ENCODE peak calls at places on chromosomes 12 and 14, in seven cellular contexts. L is fibroblast of lung; W is BJ; C is stimulated activated CD4-positive, alpha-beta T cell treated with anti-CD3 and anti-CD28 coated beads, Interleukin-15, amount 100 ng/mL, for 1 hour; V is GM13976; A is ACHN; P is A549. U is an unnamed sample.

GRCh38 chr14:24576178-24576577 is at the start of gene CTSG:
- DNase-seq in V (no peak), W (no peak), A (no peak), C (no peak), L (no peak), P (no peak), U (no peak)

GRCh38 chr12:51048601-51049369 is 658 bp downstream of the LETMD1 start:
- DNase-seq in L (no peak), A (peak), V (no peak), C (no peak), W (no peak), P (no peak), U (no peak)

GRCh38 chr14:70987042-70987441 is 79.8 kb downstream of the PCNX1 start:
- DNase-seq in V (no peak), C (no peak), W (no peak), P (no peak), A (no peak), L (peak), U (no peak)

GRCh38 chr14:93999573-93999972 is 2.5 kb downstream of the CCDC197 start:
- DNase-seq in C (no peak), P (no peak), V (no peak), L (no peak), A (no peak), W (no peak), U (no peak)

GRCh38 chr12:109951751-109952150 is 44.4 kb downstream of the GIT2 start:
- DNase-seq in V (no peak), P (no peak), C (no peak), W (no peak), A (peak), L (peak), U (peak)

GRCh38 chr14:56217380-56218045 is 99.3 kb downstream of the PELI2 start:
- DNase-seq in C (no peak), L (no peak), A (no peak), W (no peak), V (no peak), P (no peak), U (no peak)

GRCh38 chr14:23360496-23360895 is 4.5 kb downstream of the EFS start:
- DNase-seq in L (no peak), A (no peak), W (no peak), P (peak), C (no peak), V (no peak), U (peak)

GRCh38 chr14:65168840-65169239 is 66.5 kb upstream of the MAX start:
- DNase-seq in P (no peak), C (no peak), W (no peak), A (no peak), V (no peak), L (no peak), U (no peak)

GRCh38 chr12:18224745-18225144 is 36.6 kb upstream of the PIK3C2G start:
- DNase-seq in W (no peak), A (peak), V (peak), L (peak), C (no peak), P (peak), U (no peak)

GRCh38 chr12:132423251-132424117 is 66.5 kb upstream of the FBRSL1 start:
- DNase-seq in L (no peak), W (no peak), A (no peak), P (peak), C (no peak), V (no peak), U (no peak)

GRCh38 chr14:74503256-74503972 is 9.8 kb downstream of the ISCA2 start:
- DNase-seq in L (no peak), P (no peak), C (no peak), W (no peak), A (no peak), V (no peak), U (no peak)

GRCh38 chr14:99267871-99268775 is 3.9 kb downstream of the BCL11B start:
- DNase-seq in C (no peak), V (no peak), W (no peak), L (no peak), A (no peak), P (no peak), U (no peak)

GRCh38 chr12:29389295-29389919 is 8.4 kb upstream of the ERGIC2 start:
- DNase-seq in L (no peak), P (no peak), W (no peak), C (no peak), V (no peak), A (no peak), U (no peak)

GRCh38 chr14:75980856-75981255 is 939 bp downstream of the TGFB3 start:
- DNase-seq in A (no peak), L (no peak), C (no peak), V (no peak), W (no peak), P (no peak), U (no peak)

GRCh38 chr12:21073822-21074460 is 57.1 kb upstream of the SLCO1B1 start:
- DNase-seq in A (peak), W (no peak), V (no peak), L (peak), C (no peak), P (no peak), U (no peak)

GRCh38 chr12:109535863-109536250 is 37.4 kb downstream of the MMAB start:
- DNase-seq in W (no peak), C (no peak), P (no peak), A (no peak), L (no peak), V (no peak), U (no peak)

GRCh38 chr12:75812341-75813018 is 219.1 kb downstream of the PHLDA1 start:
- DNase-seq in L (peak), V (no peak), P (no peak), W (peak), A (no peak), C (no peak), U (no peak)

GRCh38 chr12:107275530-107275929 is 182.2 kb upstream of the CRY1 start:
- DNase-seq in W (no peak), A (no peak), C (no peak), L (no peak), P (no peak), V (no peak), U (no peak)

GRCh38 chr12:38892976-38893375 is 12.4 kb downstream of the CPNE8 start:
- DNase-seq in C (no peak), V (no peak), A (no peak), P (no peak), W (no peak), L (no peak), U (no peak)

GRCh38 chr14:68695326-68695768 is 97.5 kb downstream of the ZFP36L1 start:
- DNase-seq in A (peak), L (peak), C (no peak), V (peak), P (peak), W (peak), U (peak)

GRCh38 chr12:121538699-121539061 is 42.1 kb downstream of the KDM2B start:
- DNase-seq in A (peak), P (peak), V (no peak), L (peak), W (no peak), C (no peak), U (peak)

GRCh38 chr12:125568306-125568705 is 503.1 kb downstream of the AACS start:
- DNase-seq in L (no peak), V (no peak), C (no peak), A (no peak), P (no peak), W (no peak), U (no peak)

GRCh38 chr12:84786622-84787021 is 126.0 kb downstream of the SLC6A15 start:
- DNase-seq in A (no peak), W (no peak), C (no peak), L (no peak), V (no peak), P (no peak), U (no peak)

GRCh38 chr12:41699658-41700057 is 445.0 kb downstream of the GXYLT1 start:
- DNase-seq in A (no peak), V (no peak), C (no peak), W (no peak), L (no peak), P (no peak), U (no peak)

GRCh38 chr12:132837693-132838463 is 9.2 kb upstream of the GOLGA3 start:
- DNase-seq in W (no peak), L (no peak), A (no peak), C (no peak), V (no peak), P (no peak), U (no peak)

GRCh38 chr12:122190842-122191668 is 8.1 kb downstream of the LRRC43 start:
- DNase-seq in C (peak), L (peak), A (peak), V (peak), W (no peak), P (peak), U (peak)

GRCh38 chr12:79661629-79662028 is 29.1 kb downstream of the PAWR start:
- DNase-seq in A (no peak), W (no peak), C (no peak), P (no peak), L (peak), V (no peak), U (no peak)

GRCh38 chr14:63435838-63436237 is 107.3 kb downstream of the PPP2R5E start:
- DNase-seq in W (peak), L (peak), V (no peak), C (no peak), P (no peak), A (no peak), U (no peak)

GRCh38 chr14:103382375-103382774 is 2.8 kb upstream of the MARK3 start:
- DNase-seq in C (no peak), P (no peak), V (no peak), W (no peak), L (peak), A (no peak), U (no peak)

GRCh38 chr14:68210729-68211299 is 391.2 kb downstream of the RAD51B start:
- DNase-seq in P (no peak), W (peak), C (peak), V (peak), L (peak), A (peak), U (peak)

GRCh38 chr12:113142173-113142885 is 6.8 kb upstream of the RASAL1 start:
- DNase-seq in A (no peak), L (no peak), W (no peak), C (no peak), V (no peak), P (no peak), U (peak)

GRCh38 chr14:52044791-52045522 is 23.9 kb downstream of the NID2 start:
- DNase-seq in L (peak), W (peak), A (no peak), P (no peak), C (no peak), V (no peak), U (no peak)

U was measured in Calu3.